ENCODE peak calls at places on chromosomes 16 and 17, in nine cellular contexts. F, H, Y, R, K, J, X, C and I are unnamed samples.

GRCh38 chr17:79137015-79137770 is 62.6 kb downstream of the ENGASE start:
- DNase-seq in F (no peak), H (no peak), Y (peak), R (no peak), K (no peak), J (no peak), X (no peak), C (no peak), I (no peak)

GRCh38 chr17:7354262-7354781 is 634 bp upstream of the TMEM95 start:
- DNase-seq in F (no peak), H (no peak), Y (peak), R (no peak), K (peak), J (peak), X (peak), C (no peak), I (peak)

GRCh38 chr17:61416211-61416539 is 16.5 kb downstream of the TBX2 start:
- DNase-seq in F (no peak), H (no peak), Y (peak), R (no peak), K (no peak), J (no peak), X (no peak), C (no peak), I (no peak)

GRCh38 chr17:6435968-6436367 is 1.0 kb upstream of the AIPL1 start:
- DNase-seq in F (peak), H (peak), Y (peak), R (peak), K (peak), J (peak), X (peak), C (peak), I (peak)

GRCh38 chr17:69175812-69176517 is 34.3 kb upstream of the ABCA6 start:
- DNase-seq in F (peak), H (no peak), Y (no peak), R (no peak), K (peak), J (peak), X (no peak), C (peak), I (peak)

GRCh38 chr16:72203401-72203800 is 31.4 kb upstream of the PMFBP1 start:
- DNase-seq in F (peak), H (no peak), Y (no peak), R (no peak), K (peak), J (peak), X (peak), C (no peak), I (peak)

GRCh38 chr17:38428643-38429371 is 543 bp downstream of the ARHGAP23 start:
- DNase-seq in F (no peak), H (no peak), Y (peak), R (no peak), K (peak), J (peak), X (peak), C (no peak), I (peak)

GRCh38 chr17:30905742-30906100 is 317 bp downstream of the TEFM start:
- DNase-seq in F (no peak), H (no peak), Y (peak), R (peak), K (peak), J (no peak), X (peak), C (no peak), I (no peak)

GRCh38 chr17:45310380-45311324 is 6.2 kb downstream of the MAP3K14 start:
- DNase-seq in F (peak), H (no peak), Y (no peak), R (no peak), K (peak), J (no peak), X (no peak), C (no peak), I (peak)

GRCh38 chr16:22624759-22625533 is 114.3 kb downstream of the NPIPB5 start:
- DNase-seq in F (no peak), H (no peak), Y (no peak), R (no peak), K (no peak), J (no peak), X (peak), C (no peak), I (no peak)

GRCh38 chr16:50741225-50741807 is 570 bp upstream of the CYLD start:
- DNase-seq in F (peak), H (no peak), Y (peak), R (no peak), K (no peak), J (no peak), X (no peak), C (no peak), I (no peak)

GRCh38 chr17:39872700-39873099 is 4.7 kb downstream of the ZPBP2 start:
- DNase-seq in F (peak), H (no peak), Y (no peak), R (no peak), K (peak), J (peak), X (no peak), C (peak), I (no peak)

GRCh38 chr17:14318906-14319205 is 18.0 kb downstream of the HS3ST3B1 start:
- DNase-seq in F (no peak), H (no peak), Y (no peak), R (no peak), K (no peak), J (no peak), X (peak), C (no peak), I (no peak)

GRCh38 chr17:82300707-82301270 is 16.6 kb downstream of the CD7 start:
- DNase-seq in F (peak), H (no peak), Y (peak), R (peak), K (peak), J (peak), X (peak), C (no peak), I (peak)